ENCODE peak calls at places on chromosomes 2 and 18, in seven cellular contexts. E is AG10803, Z is cardiac fibroblast, U is bronchial epithelial cell, J is psoas muscle, D is fibroblast of lung, T is uterus. B is an unnamed sample.

GRCh38 chr2:42495611-42496010 is 1.8 kb upstream of the KCNG3 start:
- DNase-seq in Z (no peak), E (no peak), T (no peak), J (no peak), D (no peak), U (no peak), B (no peak)

GRCh38 chr2:219478916-219479315 is 19.8 kb upstream of the GMPPA start:
- DNase-seq in T (no peak), Z (no peak), U (no peak), D (no peak), J (peak; percentile 42), E (no peak), B (no peak)

GRCh38 chr2:69755862-69756467 is 14.0 kb downstream of the ANXA4 start:
- DNase-seq in U (peak; percentile 92), E (peak; percentile 69), J (no peak), D (peak; percentile 75), T (no peak), Z (peak; percentile 53), B (peak; percentile 79)

GRCh38 chr2:168365094-168365621 is 90.9 kb upstream of the CERS6 start:
- DNase-seq in E (no peak), Z (no peak), D (peak; percentile 4), T (no peak), U (no peak), J (no peak), B (no peak)

GRCh38 chr18:8260847-8261246 is 348.4 kb upstream of the RAB12 start:
- DNase-seq in T (no peak), Z (no peak), D (no peak), J (no peak), E (no peak), U (no peak), B (no peak)

GRCh38 chr18:63040788-63041410 is 278.7 kb downstream of the BCL2 start:
- DNase-seq in U (peak; percentile 5), Z (no peak), E (no peak), J (no peak), D (no peak), T (no peak), B (no peak)

GRCh38 chr2:35168351-35168750 is 1187.2 kb upstream of the CRIM1 start:
- DNase-seq in J (no peak), Z (no peak), T (no peak), U (peak; percentile 9), D (no peak), E (no peak), B (no peak)

GRCh38 chr18:69954719-69955118 is 7.0 kb upstream of the CD226 start:
- DNase-seq in E (peak; percentile 15), D (no peak), Z (no peak), T (no peak), U (no peak), J (no peak), B (no peak)

GRCh38 chr2:88729061-88729745 is 37.7 kb downstream of the RPIA start:
- DNase-seq in U (peak; percentile 12), D (peak; percentile 19), Z (no peak), T (no peak), J (no peak), E (peak; percentile 35), B (peak; percentile 38)

GRCh38 chr18:74373428-74373827 is 57.8 kb downstream of the C18orf63 start:
- DNase-seq in Z (no peak), J (no peak), D (no peak), E (no peak), U (no peak), T (no peak), B (no peak)

GRCh38 chr2:71240794-71241193 is 13.9 kb upstream of the PAIP2B start:
- DNase-seq in D (no peak), J (no peak), T (no peak), Z (no peak), U (no peak), E (no peak), B (peak; percentile 1)

GRCh38 chr2:70448041-70448440 is 105.6 kb downstream of the TGFA start:
- DNase-seq in E (no peak), D (no peak), T (no peak), J (no peak), Z (no peak), U (no peak), B (no peak)

GRCh38 chr2:216634317-216635148 is 1.3 kb downstream of the IGFBP2 start:
- DNase-seq in Z (no peak), U (no peak), J (no peak), T (no peak), E (no peak), D (no peak), B (no peak)

GRCh38 chr2:2324565-2325101 is 6.4 kb downstream of the MYT1L start:
- DNase-seq in Z (no peak), U (no peak), T (no peak), J (no peak), D (no peak), E (no peak), B (no peak)

GRCh38 chr2:2318949-2319348 is 12.1 kb downstream of the MYT1L start:
- DNase-seq in E (no peak), U (no peak), D (no peak), Z (no peak), J (no peak), T (no peak), B (no peak)

GRCh38 chr2:2320486-2321249 is 10.4 kb downstream of the MYT1L start:
- DNase-seq in Z (no peak), T (no peak), D (no peak), J (no peak), E (no peak), U (no peak), B (no peak)

GRCh38 chr2:2324119-2324518 is 7.0 kb downstream of the MYT1L start:
- DNase-seq in J (no peak), E (no peak), Z (no peak), U (no peak), T (no peak), D (no peak), B (no peak)

DNA sequence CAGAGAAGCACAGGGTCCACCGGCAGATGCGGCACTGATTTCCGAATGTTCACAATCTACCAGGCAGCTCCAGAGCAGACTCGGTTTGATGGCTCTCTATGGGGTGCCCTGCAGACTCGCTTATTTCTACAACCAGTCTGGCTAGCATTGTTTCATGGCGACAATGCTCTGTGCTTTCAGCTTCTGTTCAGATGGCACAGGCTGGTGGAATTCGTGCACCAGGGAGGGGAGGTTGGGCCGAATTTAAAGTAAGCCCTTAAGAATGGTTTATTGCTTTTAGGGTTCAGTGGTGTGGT is 9.9 kb downstream of the MYT1L start:
- DNase-seq in D (no peak), U (no peak), Z (no peak), E (no peak), T (no peak), J (no peak), B (no peak)
- H3K4me3 ChIP-seq in D (no peak overlapping the region), U (no peak overlapping the region), Z (no peak overlapping the region), E (no peak overlapping the region), T (no peak overlapping the region), J (no peak overlapping the region), B (no peak overlapping the region)

GRCh38 chr2:230913812-230914211 is 11.2 kb downstream of the GPR55 start:
- DNase-seq in J (no peak), T (no peak), D (no peak), U (no peak), Z (no peak), E (no peak), B (no peak)
- TF ChIP-seq CTCF in J (no peak), T (no peak), D (no peak), U (no peak), Z (no peak), E (no peak), B (no peak)

GRCh38 chr2:129925381-129925780 is 54.1 kb upstream of the RAB6C start:
- DNase-seq in J (no peak), Z (no peak), U (no peak), D (no peak), E (no peak), T (no peak), B (no peak)

GRCh38 chr2:129927696-129928095 is 51.8 kb upstream of the RAB6C start:
- DNase-seq in Z (no peak), J (no peak), D (no peak), U (no peak), E (no peak), T (no peak), B (no peak)

GRCh38 chr2:129918604-129919003 is 60.9 kb upstream of the RAB6C start:
- DNase-seq in D (no peak), E (no peak), J (no peak), U (no peak), T (no peak), Z (no peak), B (no peak)

GRCh38 chr2:129922571-129923264 is 56.7 kb upstream of the RAB6C start:
- DNase-seq in J (no peak), D (no peak), Z (no peak), U (no peak), T (no peak), E (no peak), B (no peak)

GRCh38 chr2:129923265-129924141 is 56.0 kb upstream of the RAB6C start:
- DNase-seq in E (peak; percentile 38), Z (peak; percentile 61), D (peak; percentile 51), J (no peak), T (no peak), U (peak; percentile 40), B (peak; percentile 54)
- H3K4me3 ChIP-seq in E (no peak overlapping the region), Z (no peak overlapping the region), D (no peak overlapping the region), J (no peak overlapping the region), T (no peak overlapping the region), U (no peak overlapping the region), B (no peak overlapping the region)

GRCh38 chr2:204545861-204546773 is 842 bp downstream of the PARD3B start:
- DNase-seq in T (no peak), U (peak; percentile 13), D (no peak), E (no peak), J (no peak), Z (no peak), B (no peak)

GRCh38 chr2:204542967-204543608 is 2.2 kb upstream of the PARD3B start:
- DNase-seq in Z (peak; percentile 26), J (no peak), T (no peak), U (no peak), D (peak; percentile 4), E (peak; percentile 59), B (peak; percentile 28)

GRCh38 chr2:204550738-204551137 is 5.5 kb downstream of the PARD3B start:
- DNase-seq in T (no peak), D (peak; percentile 62), E (peak; percentile 95), U (peak; percentile 38), J (no peak), Z (peak; percentile 27), B (peak; percentile 28)

GRCh38 chr2:204541637-204542036 is 3.6 kb upstream of the PARD3B start:
- DNase-seq in J (no peak), E (no peak), D (no peak), T (no peak), Z (no peak), U (no peak), B (no peak)

DNA sequence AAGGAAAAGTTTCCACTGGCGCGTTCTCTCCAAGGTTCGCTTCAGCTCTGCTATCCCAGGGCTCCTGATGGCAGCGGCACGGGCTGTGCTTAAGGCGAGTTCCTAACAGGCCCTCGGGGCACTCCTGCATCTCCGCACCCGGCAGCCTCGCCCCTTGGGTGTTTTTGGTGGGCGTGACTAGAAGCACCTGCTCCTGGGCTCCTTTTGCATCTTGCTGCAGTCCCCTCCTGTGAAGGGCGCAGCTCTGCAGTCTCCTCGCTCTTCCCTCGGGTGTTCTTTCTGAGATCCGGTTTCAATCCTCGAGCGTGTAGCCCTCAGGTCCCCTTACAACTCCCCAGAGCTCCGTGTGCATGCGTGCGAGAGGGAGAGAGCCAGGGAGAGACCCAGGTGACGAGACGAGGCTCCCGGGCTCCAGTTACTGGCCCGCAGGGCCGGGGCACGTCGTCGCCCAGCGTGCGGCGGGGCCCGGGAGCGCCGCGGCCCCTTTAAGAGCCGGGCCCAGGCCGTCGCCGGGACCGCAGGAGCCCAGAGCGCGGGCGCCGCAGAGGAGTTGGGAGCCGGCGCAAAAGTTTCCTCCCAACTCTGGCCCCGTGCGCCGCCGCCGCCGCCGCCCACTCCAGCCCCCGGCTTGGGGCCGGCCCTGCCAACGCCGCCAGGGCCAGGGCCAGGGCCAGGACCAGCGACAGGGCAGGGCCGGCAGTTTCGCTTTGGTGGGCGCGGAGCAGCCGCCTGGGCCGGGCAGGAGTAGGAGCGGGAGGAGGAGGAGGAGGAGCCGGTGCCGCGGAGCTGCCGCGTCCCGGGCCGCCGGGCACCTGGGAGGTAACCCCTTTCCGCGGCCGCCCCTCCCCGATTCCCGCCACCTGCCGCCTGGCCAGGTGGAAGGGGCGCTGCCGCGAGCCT is at the start of gene PARD3B:
- DNase-seq in U (peak; percentile 26), Z (peak; percentile 71), E (peak; percentile 64), T (peak; percentile 53), J (peak; percentile 78), D (peak; percentile 61), B (peak; percentile 40)
- TF ChIP-seq CTCF in U (no peak), Z (no peak), E (no peak), T (no peak), J (no peak), D (no peak), B (no peak)

B was measured in fibroblast of mammary gland.